ENCODE peak calls at places on chromosome 10, in seven cellular contexts. K, R, G, U, N, Q and I are unnamed samples. For H3K27me3, the result is how much of the 10 kb centered on the place peaks cover.

GRCh38 chr10:128063736-128064614 is 62.2 kb downstream of the MKI67 start:
- DNase-seq in K (no peak), R (peak), G (no peak), U (no peak), N (no peak), Q (no peak), I (no peak)

GRCh38 chr10:105952153-105952552 is 1212.4 kb downstream of the SORCS1 start:
- DNase-seq in K (no peak), R (peak), G (no peak), U (no peak), N (peak), Q (no peak), I (no peak)

GRCh38 chr10:31803606-31804195 is 124.9 kb downstream of the ARHGAP12 start:
- DNase-seq in K (no peak), R (no peak), G (no peak), U (no peak), N (peak), Q (no peak), I (no peak)

GRCh38 chr10:113958631-113959382 is 84.9 kb upstream of the ADRB1 start:
- DNase-seq in K (peak), R (peak), G (no peak), U (peak), N (peak), Q (peak), I (no peak)

GRCh38 chr10:62972103-62972502 is 155.9 kb upstream of the EGR2 start:
- DNase-seq in K (no peak), R (no peak), G (no peak), U (no peak), N (peak), Q (no peak), I (no peak)

GRCh38 chr10:51244308-51244707 is 170.0 kb downstream of the PRKG1 start:
- DNase-seq in K (no peak), R (no peak), G (no peak), U (no peak), N (peak), Q (no peak), I (no peak)

GRCh38 chr10:44731271-44731670 is 179.9 kb upstream of the TMEM72 start:
- DNase-seq in K (no peak), R (no peak), G (no peak), U (no peak), N (no peak), Q (no peak), I (no peak)

GRCh38 chr10:63099734-63100133 is 33.4 kb upstream of the NRBF2 start:
- DNase-seq in K (no peak), R (no peak), G (no peak), U (no peak), N (no peak), Q (no peak), I (no peak)

GRCh38 chr10:17175551-17175950 is 25.9 kb downstream of the TRDMT1 start:
- DNase-seq in K (no peak), R (no peak), G (no peak), U (no peak), N (peak), Q (peak), I (no peak)

GRCh38 chr10:33001908-33002492 is 44.0 kb upstream of the ITGB1 start:
- DNase-seq in K (peak), R (no peak), G (no peak), U (no peak), N (no peak), Q (no peak), I (no peak)

GRCh38 chr10:16381083-16381482 is 55.7 kb upstream of the PTER start:
- DNase-seq in K (peak), R (no peak), G (no peak), U (no peak), N (no peak), Q (no peak), I (no peak)

GRCh38 chr10:3424102-3424803 is 251.7 kb upstream of the PITRM1 start:
- DNase-seq in K (no peak), R (peak), G (no peak), U (peak), N (no peak), Q (peak), I (peak)

GRCh38 chr10:68516766-68517165 is 10.6 kb downstream of the SLC25A16 start:
- DNase-seq in K (no peak), R (peak), G (no peak), U (no peak), N (peak), Q (no peak), I (no peak)

GRCh38 chr10:85921789-85922188 is 444.8 kb downstream of the GRID1 start:
- DNase-seq in K (no peak), R (no peak), G (no peak), U (no peak), N (no peak), Q (no peak), I (no peak)

GRCh38 chr10:123574299-123574698 is 91.9 kb upstream of the GPR26 start:
- DNase-seq in K (no peak), R (no peak), G (no peak), U (no peak), N (no peak), Q (no peak), I (no peak)
- H3K27me3 ChIP-seq in K (under half), R (under half), G (under half), U (under half), N (under half), Q (under half), I (under half)

DNA sequence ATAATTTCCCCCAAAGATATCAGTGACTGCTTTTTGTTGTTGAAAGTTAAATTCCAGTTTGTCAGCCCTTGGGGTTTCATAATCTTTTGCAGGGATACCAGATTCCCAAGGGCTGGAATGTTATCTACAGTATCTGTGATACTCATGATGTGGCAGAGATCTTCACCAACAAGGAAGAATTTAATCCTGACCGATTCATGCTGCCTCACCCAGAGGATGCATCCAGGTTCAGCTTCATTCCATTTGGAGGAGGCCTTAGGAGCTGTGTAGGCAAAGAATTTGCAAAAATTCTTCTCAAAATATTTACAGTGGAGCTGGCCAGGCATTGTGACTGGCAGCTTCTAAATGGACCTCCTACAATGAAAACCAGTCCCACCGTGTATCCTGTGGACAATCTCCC is 3.2 kb downstream of the CYP26A1 start:
- DNase-seq in K (no peak), R (no peak), G (no peak), U (no peak), N (no peak), Q (no peak), I (no peak)
- H3K27me3 ChIP-seq in K (under half), R (half or more), G (under half), U (under half), N (half or more), Q (half or more), I (half or more)

GRCh38 chr10:6493521-6494451 is 86.3 kb downstream of the PRKCQ start:
- DNase-seq in K (no peak), R (no peak), G (no peak), U (no peak), N (peak), Q (no peak), I (no peak)
- H3K27me3 ChIP-seq in K (under half), R (half or more), G (under half), U (under half), N (under half), Q (under half), I (under half)

GRCh38 chr10:35642793-35643114 is 658 bp upstream of the FZD8 start:
- DNase-seq in K (no peak), R (no peak), G (no peak), U (no peak), N (no peak), Q (no peak), I (no peak)
- H3K27me3 ChIP-seq in K (under half), R (under half), G (under half), U (under half), N (under half), Q (half or more), I (under half)